ENCODE peak calls at places on chromosomes 5 and 9, in nine cellular contexts. One of them, this sample, is unnamed.

GRCh38 chr9:70402213-70402612 is 12.2 kb downstream of the KLF9 start:
- DNase-seq in suprapubic skin: no peak
- DNase-seq in activated naive CD8-positive, alpha-beta T cell treated with anti-CD3 and anti-CD28 coated beads, Interleukin-2, amount 50 U/mL, for 24 hours: no peak
- DNase-seq in NCI-H345: no peak
- DNase-seq in naive thymus-derived CD8-positive, alpha-beta T cell: no peak
- DNase-seq in NCI-H1092 treated with DMSO at 0.1 percent for 48 hours: no peak
- DNase-seq in T-cell: no peak
- DNase-seq in chondrocyte: no peak
- DNase-seq in NCI-H1436 treated with DMSO at 0.1 percent for 48 hours: no peak
- DNase-seq in this sample: no peak

GRCh38 chr5:132210944-132211343 is 16.7 kb downstream of the P4HA2 start:
- DNase-seq in NCI-H1092 treated with DMSO at 0.1 percent for 48 hours: no peak
- DNase-seq in activated naive CD8-positive, alpha-beta T cell treated with anti-CD3 and anti-CD28 coated beads, Interleukin-2, amount 50 U/mL, for 24 hours: no peak
- DNase-seq in T-cell: no peak
- DNase-seq in chondrocyte: no peak
- DNase-seq in NCI-H1436 treated with DMSO at 0.1 percent for 48 hours: no peak
- DNase-seq in suprapubic skin: no peak
- DNase-seq in naive thymus-derived CD8-positive, alpha-beta T cell: no peak
- DNase-seq in NCI-H345: no peak
- DNase-seq in this sample: no peak

GRCh38 chr5:168939131-168939530 is 360.0 kb upstream of the PANK3 start:
- DNase-seq in chondrocyte: no peak
- DNase-seq in suprapubic skin: no peak
- DNase-seq in NCI-H1092 treated with DMSO at 0.1 percent for 48 hours: no peak
- DNase-seq in naive thymus-derived CD8-positive, alpha-beta T cell: no peak
- DNase-seq in NCI-H1436 treated with DMSO at 0.1 percent for 48 hours: no peak
- DNase-seq in NCI-H345: no peak
- DNase-seq in activated naive CD8-positive, alpha-beta T cell treated with anti-CD3 and anti-CD28 coated beads, Interleukin-2, amount 50 U/mL, for 24 hours: no peak
- DNase-seq in T-cell: no peak
- DNase-seq in this sample: no peak

GRCh38 chr5:148540636-148541035 is 113.7 kb downstream of the HTR4 start:
- DNase-seq in NCI-H1436 treated with DMSO at 0.1 percent for 48 hours: no peak
- DNase-seq in NCI-H345: no peak
- DNase-seq in chondrocyte: no peak
- DNase-seq in naive thymus-derived CD8-positive, alpha-beta T cell: no peak
- DNase-seq in T-cell: no peak
- DNase-seq in suprapubic skin: no peak
- DNase-seq in NCI-H1092 treated with DMSO at 0.1 percent for 48 hours: no peak
- DNase-seq in activated naive CD8-positive, alpha-beta T cell treated with anti-CD3 and anti-CD28 coated beads, Interleukin-2, amount 50 U/mL, for 24 hours: no peak
- DNase-seq in this sample: no peak

GRCh38 chr9:122931851-122932199 is 513 bp upstream of the ZBTB26 start:
- DNase-seq in activated naive CD8-positive, alpha-beta T cell treated with anti-CD3 and anti-CD28 coated beads, Interleukin-2, amount 50 U/mL, for 24 hours: no peak
- DNase-seq in suprapubic skin: no peak
- DNase-seq in NCI-H345: no peak
- DNase-seq in T-cell: no peak
- DNase-seq in naive thymus-derived CD8-positive, alpha-beta T cell: no peak
- DNase-seq in chondrocyte: no peak
- DNase-seq in NCI-H1436 treated with DMSO at 0.1 percent for 48 hours: no peak
- DNase-seq in NCI-H1092 treated with DMSO at 0.1 percent for 48 hours: no peak
- DNase-seq in this sample: no peak

GRCh38 chr5:54217826-54218503 is 92.4 kb downstream of the ARL15 start:
- DNase-seq in NCI-H345: peak
- DNase-seq in suprapubic skin: no peak
- DNase-seq in chondrocyte: no peak
- DNase-seq in activated naive CD8-positive, alpha-beta T cell treated with anti-CD3 and anti-CD28 coated beads, Interleukin-2, amount 50 U/mL, for 24 hours: no peak
- DNase-seq in T-cell: no peak
- DNase-seq in NCI-H1436 treated with DMSO at 0.1 percent for 48 hours: peak
- DNase-seq in NCI-H1092 treated with DMSO at 0.1 percent for 48 hours: peak
- DNase-seq in naive thymus-derived CD8-positive, alpha-beta T cell: peak
- DNase-seq in this sample: peak

GRCh38 chr5:59592101-59592500 is 301.4 kb downstream of the PDE4D start:
- DNase-seq in suprapubic skin: no peak
- DNase-seq in chondrocyte: no peak
- DNase-seq in NCI-H345: no peak
- DNase-seq in naive thymus-derived CD8-positive, alpha-beta T cell: no peak
- DNase-seq in activated naive CD8-positive, alpha-beta T cell treated with anti-CD3 and anti-CD28 coated beads, Interleukin-2, amount 50 U/mL, for 24 hours: no peak
- DNase-seq in T-cell: no peak
- DNase-seq in NCI-H1436 treated with DMSO at 0.1 percent for 48 hours: no peak
- DNase-seq in NCI-H1092 treated with DMSO at 0.1 percent for 48 hours: no peak
- DNase-seq in this sample: no peak

GRCh38 chr5:167049043-167049663 is 1242.3 kb upstream of the WWC1 start:
- DNase-seq in T-cell: no peak
- DNase-seq in chondrocyte: no peak
- DNase-seq in NCI-H345: peak
- DNase-seq in naive thymus-derived CD8-positive, alpha-beta T cell: no peak
- DNase-seq in NCI-H1436 treated with DMSO at 0.1 percent for 48 hours: no peak
- DNase-seq in suprapubic skin: no peak
- DNase-seq in activated naive CD8-positive, alpha-beta T cell treated with anti-CD3 and anti-CD28 coated beads, Interleukin-2, amount 50 U/mL, for 24 hours: no peak
- DNase-seq in NCI-H1092 treated with DMSO at 0.1 percent for 48 hours: peak
- DNase-seq in this sample: peak

GRCh38 chr9:38380872-38381534 is 11.5 kb upstream of the ALDH1B1 start:
- DNase-seq in NCI-H1092 treated with DMSO at 0.1 percent for 48 hours: peak
- DNase-seq in chondrocyte: no peak
- DNase-seq in NCI-H1436 treated with DMSO at 0.1 percent for 48 hours: peak
- DNase-seq in NCI-H345: peak
- DNase-seq in naive thymus-derived CD8-positive, alpha-beta T cell: no peak
- DNase-seq in T-cell: no peak
- DNase-seq in activated naive CD8-positive, alpha-beta T cell treated with anti-CD3 and anti-CD28 coated beads, Interleukin-2, amount 50 U/mL, for 24 hours: no peak
- DNase-seq in suprapubic skin: no peak
- DNase-seq in this sample: no peak

GRCh38 chr9:112325127-112325526 is 8.3 kb downstream of the PTBP3 start:
- DNase-seq in suprapubic skin: no peak
- DNase-seq in NCI-H345: no peak
- DNase-seq in NCI-H1436 treated with DMSO at 0.1 percent for 48 hours: no peak
- DNase-seq in T-cell: no peak
- DNase-seq in activated naive CD8-positive, alpha-beta T cell treated with anti-CD3 and anti-CD28 coated beads, Interleukin-2, amount 50 U/mL, for 24 hours: no peak
- DNase-seq in chondrocyte: no peak
- DNase-seq in NCI-H1092 treated with DMSO at 0.1 percent for 48 hours: no peak
- DNase-seq in naive thymus-derived CD8-positive, alpha-beta T cell: no peak
- DNase-seq in this sample: no peak

GRCh38 chr5:111151998-111152397 is 59.9 kb downstream of the WDR36 start:
- DNase-seq in NCI-H1092 treated with DMSO at 0.1 percent for 48 hours: no peak
- DNase-seq in activated naive CD8-positive, alpha-beta T cell treated with anti-CD3 and anti-CD28 coated beads, Interleukin-2, amount 50 U/mL, for 24 hours: no peak
- DNase-seq in suprapubic skin: no peak
- DNase-seq in NCI-H345: no peak
- DNase-seq in naive thymus-derived CD8-positive, alpha-beta T cell: no peak
- DNase-seq in chondrocyte: no peak
- DNase-seq in NCI-H1436 treated with DMSO at 0.1 percent for 48 hours: no peak
- DNase-seq in T-cell: no peak
- DNase-seq in this sample: no peak

GRCh38 chr9:38016375-38017120 is 52.5 kb downstream of the SHB start:
- DNase-seq in T-cell: no peak
- DNase-seq in chondrocyte: no peak
- DNase-seq in activated naive CD8-positive, alpha-beta T cell treated with anti-CD3 and anti-CD28 coated beads, Interleukin-2, amount 50 U/mL, for 24 hours: no peak
- DNase-seq in NCI-H1436 treated with DMSO at 0.1 percent for 48 hours: no peak
- DNase-seq in naive thymus-derived CD8-positive, alpha-beta T cell: no peak
- DNase-seq in NCI-H345: no peak
- DNase-seq in suprapubic skin: no peak
- DNase-seq in NCI-H1092 treated with DMSO at 0.1 percent for 48 hours: no peak
- DNase-seq in this sample: peak

GRCh38 chr5:43515678-43516048 is 715 bp upstream of the C5orf34 start:
- DNase-seq in activated naive CD8-positive, alpha-beta T cell treated with anti-CD3 and anti-CD28 coated beads, Interleukin-2, amount 50 U/mL, for 24 hours: no peak
- DNase-seq in naive thymus-derived CD8-positive, alpha-beta T cell: no peak
- DNase-seq in chondrocyte: no peak
- DNase-seq in NCI-H345: no peak
- DNase-seq in NCI-H1436 treated with DMSO at 0.1 percent for 48 hours: no peak
- DNase-seq in T-cell: no peak
- DNase-seq in suprapubic skin: no peak
- DNase-seq in NCI-H1092 treated with DMSO at 0.1 percent for 48 hours: peak
- DNase-seq in this sample: peak

GRCh38 chr5:10469253-10470030 is 27.8 kb downstream of the ROPN1L start:
- DNase-seq in activated naive CD8-positive, alpha-beta T cell treated with anti-CD3 and anti-CD28 coated beads, Interleukin-2, amount 50 U/mL, for 24 hours: no peak
- DNase-seq in NCI-H345: no peak
- DNase-seq in NCI-H1092 treated with DMSO at 0.1 percent for 48 hours: no peak
- DNase-seq in naive thymus-derived CD8-positive, alpha-beta T cell: no peak
- DNase-seq in suprapubic skin: no peak
- DNase-seq in T-cell: no peak
- DNase-seq in NCI-H1436 treated with DMSO at 0.1 percent for 48 hours: no peak
- DNase-seq in chondrocyte: no peak
- DNase-seq in this sample: no peak

GRCh38 chr5:153211052-153211451 is 279.4 kb upstream of the GRIA1 start:
- DNase-seq in naive thymus-derived CD8-positive, alpha-beta T cell: no peak
- DNase-seq in NCI-H1092 treated with DMSO at 0.1 percent for 48 hours: no peak
- DNase-seq in chondrocyte: no peak
- DNase-seq in T-cell: no peak
- DNase-seq in NCI-H345: no peak
- DNase-seq in NCI-H1436 treated with DMSO at 0.1 percent for 48 hours: peak
- DNase-seq in activated naive CD8-positive, alpha-beta T cell treated with anti-CD3 and anti-CD28 coated beads, Interleukin-2, amount 50 U/mL, for 24 hours: no peak
- DNase-seq in suprapubic skin: no peak
- DNase-seq in this sample: no peak

GRCh38 chr5:170195876-170196275 is 36.9 kb upstream of the C5orf58 start:
- DNase-seq in naive thymus-derived CD8-positive, alpha-beta T cell: no peak
- DNase-seq in NCI-H1092 treated with DMSO at 0.1 percent for 48 hours: peak
- DNase-seq in NCI-H1436 treated with DMSO at 0.1 percent for 48 hours: no peak
- DNase-seq in suprapubic skin: no peak
- DNase-seq in T-cell: no peak
- DNase-seq in NCI-H345: peak
- DNase-seq in chondrocyte: no peak
- DNase-seq in activated naive CD8-positive, alpha-beta T cell treated with anti-CD3 and anti-CD28 coated beads, Interleukin-2, amount 50 U/mL, for 24 hours: no peak
- DNase-seq in this sample: no peak

GRCh38 chr5:41211417-41211816 is 1.9 kb downstream of the C6 start:
- DNase-seq in chondrocyte: no peak
- DNase-seq in NCI-H1092 treated with DMSO at 0.1 percent for 48 hours: no peak
- DNase-seq in NCI-H345: no peak
- DNase-seq in naive thymus-derived CD8-positive, alpha-beta T cell: no peak
- DNase-seq in suprapubic skin: no peak
- DNase-seq in activated naive CD8-positive, alpha-beta T cell treated with anti-CD3 and anti-CD28 coated beads, Interleukin-2, amount 50 U/mL, for 24 hours: no peak
- DNase-seq in NCI-H1436 treated with DMSO at 0.1 percent for 48 hours: no peak
- DNase-seq in T-cell: no peak
- DNase-seq in this sample: no peak

GRCh38 chr9:99635032-99635431 is 186.7 kb upstream of the NR4A3 start:
- DNase-seq in suprapubic skin: no peak
- DNase-seq in T-cell: no peak
- DNase-seq in chondrocyte: no peak
- DNase-seq in activated naive CD8-positive, alpha-beta T cell treated with anti-CD3 and anti-CD28 coated beads, Interleukin-2, amount 50 U/mL, for 24 hours: no peak
- DNase-seq in NCI-H1092 treated with DMSO at 0.1 percent for 48 hours: no peak
- DNase-seq in naive thymus-derived CD8-positive, alpha-beta T cell: no peak
- DNase-seq in NCI-H1436 treated with DMSO at 0.1 percent for 48 hours: no peak
- DNase-seq in NCI-H345: no peak
- DNase-seq in this sample: no peak